ENCODE peak calls at places on chromosome 7, in ten cellular contexts. C, A, Y, H, P, U, L, B, M and E are unnamed samples.

GRCh38 chr7:132343196-132343595 is 233.1 kb downstream of the PLXNA4 start:
- DNase-seq in C (no peak), A (no peak), Y (no peak), H (no peak), P (no peak), U (no peak), L (peak), B (no peak), M (no peak), E (no peak)

GRCh38 chr7:18828333-18829100 is 288.9 kb downstream of the TWIST1 start:
- DNase-seq in C (no peak), A (no peak), Y (no peak), H (no peak), P (no peak), U (no peak), L (no peak), B (no peak), M (no peak), E (no peak)

GRCh38 chr7:19519443-19519977 is 189.3 kb downstream of the POLR1F start:
- DNase-seq in C (no peak), A (no peak), Y (no peak), H (no peak), P (no peak), U (no peak), L (peak), B (no peak), M (no peak), E (peak)

GRCh38 chr7:152180587-152180986 is 155.1 kb downstream of the GALNT11 start:
- DNase-seq in C (peak), A (no peak), Y (no peak), H (peak), P (no peak), U (no peak), L (no peak), B (no peak), M (no peak), E (no peak)

GRCh38 chr7:37455081-37455480 is 6.4 kb upstream of the ELMO1 start:
- DNase-seq in C (no peak), A (no peak), Y (no peak), H (no peak), P (no peak), U (no peak), L (no peak), B (no peak), M (no peak), E (no peak)

GRCh38 chr7:86951895-86952294 is 107.6 kb downstream of the ELAPOR2 start:
- DNase-seq in C (no peak), A (no peak), Y (no peak), H (no peak), P (no peak), U (no peak), L (no peak), B (no peak), M (no peak), E (no peak)

GRCh38 chr7:110386006-110386405 is 704.9 kb upstream of the LRRN3 start:
- DNase-seq in C (no peak), A (no peak), Y (no peak), H (no peak), P (no peak), U (no peak), L (no peak), B (no peak), M (no peak), E (no peak)

GRCh38 chr7:36923831-36924555 is 199.7 kb upstream of the AOAH start:
- DNase-seq in C (no peak), A (no peak), Y (no peak), H (no peak), P (no peak), U (no peak), L (no peak), B (no peak), M (no peak), E (no peak)

GRCh38 chr7:118944271-118944670 is 719.8 kb downstream of the ANKRD7 start:
- DNase-seq in C (no peak), A (no peak), Y (no peak), H (no peak), P (no peak), U (no peak), L (no peak), B (no peak), M (no peak), E (no peak)

GRCh38 chr7:49422564-49422963 is 350.9 kb upstream of the VWC2 start:
- DNase-seq in C (no peak), A (no peak), Y (no peak), H (no peak), P (no peak), U (no peak), L (no peak), B (no peak), M (no peak), E (no peak)

GRCh38 chr7:102068846-102069245 is 217.8 kb upstream of the SH2B2 start:
- DNase-seq in C (no peak), A (no peak), Y (no peak), H (no peak), P (no peak), U (no peak), L (no peak), B (no peak), M (no peak), E (no peak)

GRCh38 chr7:28155019-28155660 is 25.5 kb downstream of the JAZF1 start:
- DNase-seq in C (no peak), A (no peak), Y (no peak), H (no peak), P (no peak), U (no peak), L (no peak), B (no peak), M (no peak), E (no peak)

GRCh38 chr7:142485617-142486226 is 227.9 kb upstream of the PRSS58 start:
- DNase-seq in C (no peak), A (no peak), Y (no peak), H (peak), P (no peak), U (no peak), L (peak), B (peak), M (no peak), E (no peak)

GRCh38 chr7:2014391-2015241 is 218.1 kb downstream of the MAD1L1 start:
- DNase-seq in C (peak), A (no peak), Y (no peak), H (no peak), P (no peak), U (peak), L (no peak), B (peak), M (no peak), E (no peak)

GRCh38 chr7:974172-974571 is 1.2 kb downstream of the COX19 start:
- DNase-seq in C (no peak), A (no peak), Y (no peak), H (no peak), P (no peak), U (no peak), L (peak), B (no peak), M (no peak), E (no peak)

GRCh38 chr7:44673771-44674170 is 67.3 kb downstream of the OGDH start:
- DNase-seq in C (no peak), A (no peak), Y (no peak), H (no peak), P (no peak), U (no peak), L (no peak), B (no peak), M (no peak), E (no peak)

GRCh38 chr7:122006687-122007086 is 133.7 kb downstream of the PTPRZ1 start:
- DNase-seq in C (no peak), A (no peak), Y (no peak), H (no peak), P (no peak), U (no peak), L (no peak), B (no peak), M (no peak), E (no peak)

GRCh38 chr7:66837007-66837406 is 84.0 kb upstream of the TMEM248 start:
- DNase-seq in C (no peak), A (peak), Y (peak), H (peak), P (peak), U (no peak), L (peak), B (peak), M (peak), E (peak)

GRCh38 chr7:20786779-20787651 is at the start of gene SP8:
- DNase-seq in C (peak), A (peak), Y (no peak), H (peak), P (no peak), U (no peak), L (no peak), B (peak), M (no peak), E (peak)
- H3K4me3 ChIP-seq in C (no peak), A (peak), Y (peak), H (peak), P (no peak), U (peak), L (peak), B (peak), M (no peak), E (peak)

DNA sequence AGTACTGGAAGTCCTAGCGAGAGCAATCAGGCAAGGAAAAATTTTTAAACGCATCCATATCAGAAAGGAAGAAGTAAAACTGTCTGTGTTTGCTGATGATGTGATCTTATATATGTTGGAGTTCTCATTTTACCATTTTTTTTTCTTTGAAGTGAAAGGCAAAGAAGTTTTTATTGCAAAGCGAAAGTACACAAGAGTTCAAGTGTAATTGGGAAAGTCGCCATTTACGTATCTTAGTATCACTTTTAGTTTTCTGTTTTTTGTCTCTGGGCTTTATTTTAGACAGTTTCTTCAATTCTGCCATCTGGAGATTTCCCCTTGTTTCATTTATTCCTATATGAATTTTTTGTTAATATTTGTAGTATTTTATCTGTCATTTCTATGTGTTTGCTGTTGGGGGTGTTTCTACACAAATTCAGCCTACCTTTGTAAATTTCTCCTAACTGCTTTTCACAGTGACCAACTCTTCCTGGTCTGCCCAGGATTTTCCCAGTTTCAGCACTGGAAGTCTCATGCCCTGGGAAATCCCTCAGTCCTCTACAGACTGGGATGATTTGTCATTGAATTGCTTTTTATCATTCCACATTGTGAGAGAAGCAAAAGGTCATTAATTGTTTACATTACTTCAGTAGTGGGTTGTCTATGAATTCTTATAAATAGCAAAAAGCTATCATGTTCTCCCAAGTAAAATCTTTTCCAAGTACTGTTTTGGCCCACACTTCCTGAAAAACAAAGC is 23.2 kb downstream of the BET1 start:
- DNase-seq in C (no peak), A (peak), Y (no peak), H (no peak), P (no peak), U (no peak), L (peak), B (no peak), M (no peak), E (no peak)
- H3K4me3 ChIP-seq in C (no peak), A (no peak), Y (no peak), H (no peak), P (no peak), U (no peak), L (peak), B (no peak), M (no peak), E (no peak)

GRCh38 chr7:150466477-150466876 is 16.0 kb downstream of the GIMAP8 start:
- DNase-seq in C (no peak), A (no peak), Y (no peak), H (no peak), P (no peak), U (no peak), L (no peak), B (no peak), M (no peak), E (no peak)
- H3K4me3 ChIP-seq in C (no peak), A (no peak), Y (no peak), H (no peak), P (no peak), U (no peak), L (no peak), B (no peak), M (no peak), E (no peak)

GRCh38 chr7:25671087-25671486 is 442.8 kb upstream of the NPVF start:
- DNase-seq in C (no peak), A (no peak), Y (no peak), H (no peak), P (no peak), U (no peak), L (no peak), B (no peak), M (no peak), E (no peak)

GRCh38 chr7:25669300-25669781 is 441.1 kb upstream of the NPVF start:
- DNase-seq in C (no peak), A (no peak), Y (no peak), H (no peak), P (no peak), U (no peak), L (no peak), B (no peak), M (no peak), E (no peak)

GRCh38 chr7:25672476-25672875 is 444.2 kb upstream of the NPVF start:
- DNase-seq in C (no peak), A (no peak), Y (no peak), H (no peak), P (no peak), U (no peak), L (no peak), B (peak), M (no peak), E (no peak)

GRCh38 chr7:25666671-25667060 is 438.4 kb upstream of the NPVF start:
- DNase-seq in C (no peak), A (no peak), Y (no peak), H (no peak), P (no peak), U (no peak), L (no peak), B (no peak), M (no peak), E (no peak)

DNA sequence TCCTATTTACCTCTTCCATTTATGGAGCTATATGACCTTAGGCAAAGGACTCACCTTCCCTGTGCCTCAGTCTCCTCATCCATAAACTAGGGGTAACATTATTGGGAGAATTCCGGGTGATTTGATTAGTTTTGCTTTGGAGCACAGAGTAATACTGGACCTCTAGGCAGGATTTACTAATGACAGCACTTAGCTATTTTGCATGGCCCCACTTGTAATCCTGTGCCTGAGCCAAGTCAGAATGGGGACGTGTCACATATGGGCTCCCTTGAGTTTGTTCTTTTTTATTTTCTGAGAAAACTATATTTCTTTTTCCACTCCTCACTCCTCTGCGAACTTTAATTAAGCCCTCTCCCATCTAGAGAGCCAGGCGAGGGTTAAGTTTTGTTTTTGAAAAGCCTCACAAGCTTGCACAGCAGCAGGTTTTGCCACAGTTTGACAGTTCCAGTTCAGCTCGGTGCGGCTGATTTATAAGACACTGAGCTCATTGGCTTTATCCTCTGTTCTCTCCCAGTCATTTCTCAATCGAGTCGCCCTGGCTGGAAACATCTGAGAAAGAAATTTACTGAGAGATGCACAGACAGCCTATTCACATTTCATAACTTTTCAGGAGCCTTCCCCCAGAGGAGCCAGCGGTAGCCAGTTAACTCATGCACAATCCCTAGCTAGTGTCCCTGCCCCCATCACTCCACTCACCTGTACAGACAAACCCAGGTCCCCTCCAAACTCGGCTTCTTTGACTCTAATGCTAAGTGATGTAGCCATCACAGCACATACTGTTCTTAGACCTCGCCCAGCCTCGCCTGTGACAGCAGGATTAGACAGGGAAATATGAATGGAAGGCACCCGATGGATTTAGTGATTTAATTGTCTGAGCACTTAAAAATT is 441.9 kb upstream of the NPVF start:
- DNase-seq in C (peak), A (no peak), Y (no peak), H (no peak), P (no peak), U (no peak), L (peak), B (no peak), M (no peak), E (peak)
- H3K4me3 ChIP-seq in C (no peak), A (no peak), Y (no peak), H (no peak), P (no peak), U (no peak), L (no peak), B (no peak), M (no peak), E (no peak)

GRCh38 chr7:41472427-41473125 is 230.3 kb downstream of the INHBA start:
- DNase-seq in C (no peak), A (peak), Y (no peak), H (no peak), P (no peak), U (no peak), L (no peak), B (no peak), M (no peak), E (no peak)

GRCh38 chr7:41478187-41478586 is 224.7 kb downstream of the INHBA start:
- DNase-seq in C (no peak), A (peak), Y (no peak), H (no peak), P (no peak), U (no peak), L (peak), B (no peak), M (no peak), E (peak)

GRCh38 chr7:41481353-41481752 is 221.5 kb downstream of the INHBA start:
- DNase-seq in C (no peak), A (peak), Y (no peak), H (no peak), P (no peak), U (no peak), L (peak), B (no peak), M (no peak), E (no peak)

DNA sequence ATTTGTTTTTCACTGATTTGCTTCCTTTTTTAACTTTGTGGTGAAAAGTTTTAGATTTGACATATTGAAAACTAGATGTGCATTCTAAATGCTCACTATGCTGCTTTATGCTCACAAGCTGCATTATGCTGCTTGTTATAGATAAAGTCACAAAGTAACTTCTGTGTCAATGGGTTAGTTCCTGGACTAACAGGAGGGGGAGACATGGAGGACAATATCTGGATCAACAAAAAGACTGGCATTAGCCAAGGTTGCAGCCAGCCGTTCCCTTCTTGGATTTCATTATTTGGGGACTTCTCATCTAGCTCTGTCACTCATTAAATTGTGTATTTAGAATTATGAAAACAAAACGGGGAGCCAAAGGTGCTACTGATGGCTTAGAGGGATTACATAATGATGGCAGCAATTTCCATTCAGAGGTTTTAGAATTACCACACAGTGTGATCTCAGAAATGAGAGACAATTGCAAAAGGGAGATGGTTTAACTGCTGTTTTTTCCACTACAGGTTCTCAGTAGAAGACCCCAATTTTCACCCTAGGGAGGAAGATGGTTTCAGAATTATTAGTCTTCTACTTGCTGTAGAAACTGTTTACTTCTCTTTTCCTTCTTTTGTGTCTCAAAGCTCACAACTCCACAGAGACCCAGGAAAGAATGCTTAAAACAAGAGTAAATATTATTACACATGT is 226.6 kb downstream of the INHBA start:
- DNase-seq in C (no peak), A (no peak), Y (no peak), H (no peak), P (no peak), U (no peak), L (no peak), B (no peak), M (no peak), E (no peak)
- H3K4me3 ChIP-seq in C (no peak), A (no peak), Y (no peak), H (no peak), P (no peak), U (no peak), L (no peak), B (no peak), M (no peak), E (no peak)